ENCODE peak calls at places on chromosomes 6 and 20, in four cellular contexts. X is CD4-positive, CD25-positive, alpha-beta regulatory T cell; U is fibroblast of mammary gland; F is AG10803. P is an unnamed sample.

GRCh38 chr20:50663095-50663821 is 28.1 kb downstream of the RIPOR3 start:
- DNase-seq in X (no peak), U (no peak), F (no peak), P (no peak)

GRCh38 chr20:33909331-33909921 is 84.3 kb upstream of the RALY start:
- DNase-seq in X (no peak), U (peak; percentile 57), F (peak; percentile 96), P (no peak)

GRCh38 chr6:36130672-36131516 is 581 bp downstream of the MAPK13 start:
- DNase-seq in X (peak; percentile 48), U (peak; percentile 17), F (no peak), P (no peak)

GRCh38 chr20:50367104-50367674 is 143.0 kb upstream of the PTPN1 start:
- DNase-seq in X (no peak), U (no peak), F (no peak), P (no peak)

GRCh38 chr6:148272597-148272996 is 70.0 kb upstream of the SASH1 start:
- DNase-seq in X (no peak), U (peak; percentile 34), F (no peak), P (no peak)

GRCh38 chr6:26122402-26122792 is 35.2 kb downstream of the HFE start:
- DNase-seq in X (no peak), U (no peak), F (no peak), P (no peak)

GRCh38 chr20:42531675-42531985 is 658.1 kb downstream of the PTPRT start:
- DNase-seq in X (no peak), U (no peak), F (no peak), P (no peak)

GRCh38 chr6:144131248-144131709 is 19.0 kb upstream of the STX11 start:
- DNase-seq in X (no peak), U (peak; percentile 86), F (peak; percentile 29), P (no peak)

GRCh38 chr6:18053071-18053475 is 65.6 kb upstream of the KIF13A start:
- DNase-seq in X (no peak), U (peak; percentile 64), F (peak; percentile 88), P (no peak)

GRCh38 chr6:157668034-157668401 is 155.0 kb upstream of the SNX9 start:
- DNase-seq in X (no peak), U (no peak), F (no peak), P (no peak)

GRCh38 chr6:27871919-27872633 is 40.1 kb downstream of the OR2B2 start:
- DNase-seq in X (peak; percentile 95), U (peak; percentile 95), F (peak; percentile 95), P (peak; percentile 68)

GRCh38 chr6:37460805-37461204 is 27.8 kb downstream of the CMTR1 start:
- DNase-seq in X (no peak), U (no peak), F (no peak), P (no peak)

GRCh38 chr6:37454420-37455125 is 21.6 kb downstream of the CMTR1 start:
- DNase-seq in X (no peak), U (peak; percentile 46), F (peak; percentile 52), P (no peak)

GRCh38 chr6:37459981-37460800 is 27.2 kb downstream of the CMTR1 start:
- DNase-seq in X (no peak), U (no peak), F (no peak), P (no peak)

GRCh38 chr6:37456126-37456525 is 23.1 kb downstream of the CMTR1 start:
- DNase-seq in X (no peak), U (peak; percentile 91), F (peak; percentile 83), P (no peak)

GRCh38 chr6:37456816-37457560 is 24.0 kb downstream of the CMTR1 start:
- DNase-seq in X (no peak), U (peak; percentile 96), F (peak; percentile 91), P (no peak)
- H3K4me3 ChIP-seq in X (no peak overlapping the region), U (no peak overlapping the region), F (no peak overlapping the region), P (no peak overlapping the region)

DNA sequence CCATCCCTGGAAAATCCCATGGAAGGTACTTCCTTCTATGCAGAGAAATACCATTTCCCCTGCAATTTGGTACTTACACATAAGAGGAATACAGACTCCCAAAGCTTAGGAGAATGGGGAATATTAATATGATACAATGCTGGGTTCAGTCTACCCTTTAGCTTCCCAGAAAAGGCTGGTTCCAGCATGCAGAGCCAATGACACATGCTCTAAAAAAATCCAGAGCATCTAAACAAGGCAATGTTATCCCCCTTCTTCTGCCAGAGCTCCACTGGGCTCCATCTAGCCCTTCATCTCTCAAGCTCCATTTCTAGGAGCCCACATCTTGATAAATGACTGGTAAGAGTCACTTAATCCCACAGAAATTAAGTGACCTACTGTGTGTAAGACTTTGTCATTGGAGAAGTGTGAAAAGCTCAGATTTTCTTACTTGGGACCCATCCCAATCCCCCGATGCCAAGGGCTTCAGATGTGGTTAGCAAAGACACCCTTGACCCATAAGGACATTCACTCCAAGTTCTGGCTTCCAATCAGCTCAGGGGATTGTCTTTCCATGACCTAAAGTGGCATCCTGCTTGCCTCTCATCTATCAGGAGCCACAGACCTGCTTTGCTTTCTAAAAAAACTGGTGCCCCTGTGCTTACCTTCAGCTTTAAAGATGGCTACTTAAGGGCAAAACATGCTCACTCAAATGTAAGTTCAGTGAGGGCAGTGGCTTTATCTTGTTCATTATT is 137.5 kb downstream of the UNC5CL start:
- DNase-seq in X (no peak), U (no peak), F (no peak), P (no peak)
- H3K4me3 ChIP-seq in X (no peak overlapping the region), U (no peak overlapping the region), F (no peak overlapping the region), P (no peak overlapping the region)

GRCh38 chr6:102799051-102799450 is 1405.5 kb downstream of the GRIK2 start:
- DNase-seq in X (no peak), U (no peak), F (no peak), P (no peak)

GRCh38 chr6:102793752-102794151 is 1400.2 kb downstream of the GRIK2 start:
- DNase-seq in X (no peak), U (no peak), F (no peak), P (no peak)

DNA sequence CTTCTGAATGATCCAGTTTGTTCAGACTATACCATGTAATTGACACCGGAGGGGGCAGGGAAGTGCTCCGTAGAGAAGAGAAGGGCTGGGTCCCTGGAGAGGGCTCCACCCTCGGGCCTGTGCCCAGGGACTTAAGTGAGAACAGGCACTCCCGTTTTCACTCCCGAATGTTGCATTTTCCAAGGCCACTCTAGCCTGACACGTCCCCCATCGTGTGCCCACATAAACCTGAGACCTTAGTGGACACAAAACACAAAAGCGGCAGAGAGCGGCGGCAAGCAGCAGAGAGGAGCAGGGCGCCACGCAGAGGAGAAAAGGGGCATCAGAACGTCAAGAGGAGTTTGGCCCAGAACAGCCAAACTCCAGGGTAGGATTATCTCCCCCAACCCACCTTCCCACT is 1405.1 kb downstream of the GRIK2 start:
- DNase-seq in X (no peak), U (no peak), F (no peak), P (no peak)
- H3K4me3 ChIP-seq in X (no peak overlapping the region), U (no peak overlapping the region), F (no peak overlapping the region), P (no peak overlapping the region)

GRCh38 chr20:39829713-39830112 is 859.3 kb downstream of the MAFB start:
- DNase-seq in X (no peak), U (no peak), F (no peak), P (no peak)

GRCh38 chr20:39825950-39826349 is 863.1 kb downstream of the MAFB start:
- DNase-seq in X (no peak), U (peak; percentile 50), F (peak; percentile 55), P (no peak)

GRCh38 chr20:39825524-39825923 is 863.4 kb downstream of the DHX35 start:
- DNase-seq in X (no peak), U (no peak), F (no peak), P (no peak)

GRCh38 chr20:39830903-39831302 is 858.1 kb downstream of the MAFB start:
- DNase-seq in X (no peak), U (no peak), F (no peak), P (no peak)

GRCh38 chr20:39829255-39829654 is 859.8 kb downstream of the MAFB start:
- DNase-seq in X (no peak), U (peak; percentile 47), F (peak; percentile 11), P (no peak)
- H3K4me3 ChIP-seq in X (no peak overlapping the region), U (no peak overlapping the region), F (no peak overlapping the region), P (no peak overlapping the region)

DNA sequence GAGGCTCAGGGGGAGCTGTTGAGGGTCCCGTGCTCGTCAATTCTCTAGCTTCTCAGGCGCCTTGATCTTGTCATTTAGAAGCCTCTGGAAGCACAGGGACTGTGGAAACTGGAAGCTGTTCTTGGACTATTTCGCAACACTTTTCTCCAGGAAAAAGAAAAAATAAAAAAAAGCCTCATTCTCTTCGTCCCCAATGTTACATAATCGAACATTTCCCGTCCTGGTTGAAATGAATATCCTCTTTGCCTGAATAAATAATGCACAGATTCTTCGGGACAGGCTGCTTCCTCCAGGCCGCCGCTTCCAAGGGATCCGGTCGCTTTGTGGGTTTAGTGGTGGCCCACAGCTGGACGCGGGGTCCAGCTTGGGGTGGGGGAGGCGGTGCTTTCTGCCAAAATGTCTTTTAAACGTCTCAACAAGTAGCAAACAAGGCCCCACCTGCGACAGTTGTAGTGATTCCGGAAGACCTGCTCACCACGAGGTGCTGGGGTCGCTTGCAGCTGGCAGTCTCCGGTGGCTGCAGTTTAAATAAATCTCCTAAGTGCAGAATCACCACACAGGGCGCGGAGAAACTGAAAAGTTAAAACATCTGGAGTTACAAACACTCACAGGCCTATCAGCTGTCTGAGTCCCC is 125.9 kb upstream of the ESR1 start:
- DNase-seq in X (no peak), U (peak; percentile 56), F (peak; percentile 50), P (no peak)
- H3K4me3 ChIP-seq in X (no peak overlapping the region), U (peak overlapping the region; percentile 7), F (peak overlapping the region; percentile 33), P (no peak overlapping the region)

GRCh38 chr20:44384423-44385027 is 29.0 kb downstream of the HNF4A start:
- DNase-seq in X (peak; percentile 67), U (peak; percentile 66), F (peak; percentile 48), P (peak; percentile 88)

GRCh38 chr20:44390280-44390679 is 34.8 kb downstream of the HNF4A start:
- DNase-seq in X (no peak), U (no peak), F (no peak), P (no peak)

GRCh38 chr20:44389871-44390270 is 34.4 kb downstream of the HNF4A start:
- DNase-seq in X (no peak), U (no peak), F (no peak), P (no peak)

GRCh38 chr20:44392088-44392775 is 36.7 kb downstream of the HNF4A start:
- DNase-seq in X (no peak), U (no peak), F (no peak), P (no peak)

DNA sequence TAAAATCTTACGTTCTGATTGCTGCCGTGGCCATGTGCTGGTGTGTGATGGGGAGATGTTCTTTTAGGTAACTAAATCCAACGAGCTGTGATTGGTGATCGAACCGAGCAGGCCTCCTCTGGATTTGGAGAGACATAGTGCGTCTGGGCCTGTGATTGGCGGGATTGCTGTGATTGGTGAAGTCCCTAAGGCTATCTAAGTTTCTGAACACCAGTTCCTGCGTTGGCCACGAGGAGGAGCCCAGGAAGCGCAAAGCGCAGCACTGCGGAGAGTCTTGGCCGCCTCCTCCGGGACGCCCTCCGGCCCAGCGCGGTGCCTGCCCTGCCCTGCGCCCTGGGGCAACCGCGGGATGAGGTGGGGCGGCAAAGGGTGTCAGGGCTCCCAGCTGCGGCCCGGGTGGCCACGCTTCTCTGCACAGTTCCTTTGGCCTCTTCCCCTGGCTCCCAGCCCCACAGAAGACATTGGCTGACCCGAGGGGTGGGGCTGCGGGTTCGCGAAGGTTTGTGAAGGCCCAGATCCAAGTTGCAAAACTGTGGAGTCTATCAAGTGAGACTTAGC is 33.0 kb downstream of the HNF4A start:
- DNase-seq in X (peak; percentile 41), U (peak; percentile 88), F (peak; percentile 70), P (peak; percentile 72)
- H3K4me3 ChIP-seq in X (no peak overlapping the region), U (peak overlapping the region; percentile 19), F (no peak overlapping the region), P (no peak overlapping the region)

DNA sequence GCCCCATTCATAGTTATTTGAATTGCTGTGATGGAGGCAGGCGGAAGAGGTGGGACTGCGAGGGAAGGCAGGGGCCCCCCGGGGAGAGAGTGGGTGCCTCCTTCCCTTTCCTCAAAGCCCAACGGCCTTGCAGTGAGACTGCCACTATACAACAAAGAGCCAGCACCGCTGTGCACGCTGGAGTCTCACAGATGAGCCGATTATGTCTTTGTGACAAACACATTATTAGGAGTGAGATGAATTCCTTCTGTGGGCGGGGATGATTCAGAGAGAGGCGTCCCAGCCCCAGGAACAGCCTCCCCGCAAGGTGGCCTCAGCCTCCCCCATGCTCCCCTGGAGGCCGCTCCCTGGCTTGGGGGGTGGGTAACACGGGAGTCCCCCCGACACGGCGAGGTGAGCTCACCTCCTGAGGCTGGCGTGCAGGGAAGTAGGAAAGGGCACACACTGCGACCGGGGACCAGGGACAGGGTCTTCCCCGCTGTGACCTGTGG is 26.7 kb downstream of the NTSR1 start:
- DNase-seq in X (no peak), U (no peak), F (no peak), P (no peak)
- H3K4me3 ChIP-seq in X (no peak overlapping the region), U (no peak overlapping the region), F (no peak overlapping the region), P (no peak overlapping the region)

P was measured in heart left ventricle.